ENCODE peak calls at places on chromosome 14, in four cellular contexts. One of them, this sample, is unnamed. For H3K4me1 and H3K9me3, the result is how much of the 10 kb centered on the place peaks cover.

GRCh38 chr14:103663506-103663905 is 34.5 kb downstream of the KLC1 start:
- DNase-seq in tibial artery: no peak
- DNase-seq in pancreas: no peak
- DNase-seq in PC-3: no peak
- DNase-seq in this sample: no peak

GRCh38 chr14:61640834-61641170 is 54.5 kb upstream of the HIF1A start:
- DNase-seq in tibial artery: no peak
- DNase-seq in pancreas: no peak
- DNase-seq in PC-3: no peak
- DNase-seq in this sample: no peak

GRCh38 chr14:26415618-26416123 is 182.2 kb downstream of the NOVA1 start:
- DNase-seq in tibial artery: peak
- DNase-seq in pancreas: no peak
- DNase-seq in PC-3: peak
- DNase-seq in this sample: no peak

GRCh38 chr14:57078054-57078453 is 190.7 kb downstream of the EXOC5 start:
- DNase-seq in tibial artery: no peak
- DNase-seq in pancreas: no peak
- DNase-seq in PC-3: no peak
- DNase-seq in this sample: no peak

GRCh38 chr14:100535287-100536131 is 51.7 kb downstream of the BEGAIN start:
- DNase-seq in tibial artery: peak
- DNase-seq in pancreas: peak
- DNase-seq in PC-3: no peak
- DNase-seq in this sample: no peak

GRCh38 chr14:64704145-64704742 is at the start of gene PLEKHG3:
- DNase-seq in tibial artery: peak
- DNase-seq in pancreas: peak
- DNase-seq in PC-3: peak
- DNase-seq in this sample: peak

GRCh38 chr14:63435204-63435603 is 108.0 kb downstream of the PPP2R5E start:
- DNase-seq in tibial artery: no peak
- DNase-seq in pancreas: no peak
- DNase-seq in PC-3: no peak
- DNase-seq in this sample: no peak

GRCh38 chr14:64825006-64825405 is 54.7 kb downstream of the SPTB start:
- DNase-seq in tibial artery: no peak
- DNase-seq in pancreas: no peak
- DNase-seq in PC-3: no peak
- DNase-seq in this sample: no peak

GRCh38 chr14:20262642-20263128 is 23.6 kb downstream of the OR11H4 start:
- DNase-seq in tibial artery: no peak
- DNase-seq in pancreas: no peak
- DNase-seq in PC-3: peak
- DNase-seq in this sample: peak

GRCh38 chr14:91228112-91229004 is 16.1 kb downstream of the GPR68 start:
- DNase-seq in tibial artery: no peak
- DNase-seq in pancreas: no peak
- DNase-seq in PC-3: peak
- DNase-seq in this sample: no peak

GRCh38 chr14:38867561-38868150 is 235.4 kb downstream of the SEC23A start:
- DNase-seq in tibial artery: peak
- DNase-seq in pancreas: peak
- DNase-seq in PC-3: peak
- DNase-seq in this sample: peak

GRCh38 chr14:37594916-37595808 is at the start of the genes FOXA1 and TTC6:
- DNase-seq in tibial artery: no peak
- DNase-seq in pancreas: peak
- DNase-seq in PC-3: peak
- DNase-seq in this sample: peak
- H3K4me3 ChIP-seq in tibial artery: peak
- H3K4me3 ChIP-seq in pancreas: peak
- H3K4me3 ChIP-seq in PC-3: peak
- H3K4me3 ChIP-seq in this sample: no peak

GRCh38 chr14:98859301-98859700 is 412.7 kb downstream of the BCL11B start:
- DNase-seq in tibial artery: no peak
- DNase-seq in pancreas: no peak
- DNase-seq in PC-3: no peak
- DNase-seq in this sample: no peak

GRCh38 chr14:98858561-98858960 is 413.4 kb downstream of the BCL11B start:
- DNase-seq in tibial artery: no peak
- DNase-seq in pancreas: no peak
- DNase-seq in PC-3: no peak
- DNase-seq in this sample: no peak

GRCh38 chr14:98855926-98856325 is 416.1 kb downstream of the BCL11B start:
- DNase-seq in tibial artery: no peak
- DNase-seq in pancreas: no peak
- DNase-seq in PC-3: no peak
- DNase-seq in this sample: no peak

GRCh38 chr14:98853063-98853729 is 418.8 kb downstream of the BCL11B start:
- DNase-seq in tibial artery: no peak
- DNase-seq in pancreas: no peak
- DNase-seq in PC-3: no peak
- DNase-seq in this sample: no peak

DNA sequence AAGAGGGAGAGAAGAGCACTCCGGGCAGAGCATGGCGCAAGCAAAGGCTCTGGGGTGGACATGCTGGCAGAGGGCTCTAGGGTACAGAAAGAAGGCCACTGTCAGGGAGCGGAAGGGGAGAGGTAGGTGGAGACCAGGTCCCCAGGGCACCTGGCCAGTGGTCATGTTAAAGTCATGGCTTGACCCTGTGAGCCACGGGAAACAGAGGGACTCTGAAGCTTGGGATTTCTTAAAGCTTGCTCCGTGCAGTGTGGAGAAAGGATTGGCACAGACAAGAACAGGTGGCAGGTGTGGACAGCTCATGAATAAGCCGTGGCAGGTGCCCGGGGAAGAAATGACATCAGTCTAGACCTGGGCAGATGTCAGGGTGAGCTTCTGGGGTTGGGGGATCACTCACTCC is 413.8 kb downstream of the BCL11B start:
- DNase-seq in tibial artery: no peak
- DNase-seq in pancreas: no peak
- DNase-seq in PC-3: no peak
- DNase-seq in this sample: no peak
- H3K4me1 ChIP-seq in tibial artery: under half
- H3K4me1 ChIP-seq in pancreas: under half
- H3K4me1 ChIP-seq in PC-3: under half
- H3K4me1 ChIP-seq in this sample: under half

GRCh38 chr14:24311837-24312615 is 724 bp downstream of the LTB4R start:
- DNase-seq in tibial artery: no peak
- DNase-seq in pancreas: no peak
- DNase-seq in PC-3: no peak
- DNase-seq in this sample: no peak

GRCh38 chr14:24314377-24315193 is 3.3 kb downstream of the LTB4R start:
- DNase-seq in tibial artery: no peak
- DNase-seq in pancreas: peak
- DNase-seq in PC-3: no peak
- DNase-seq in this sample: no peak

GRCh38 chr14:24315243-24315806 is 4.0 kb downstream of the LTB4R start:
- DNase-seq in tibial artery: no peak
- DNase-seq in pancreas: no peak
- DNase-seq in PC-3: no peak
- DNase-seq in this sample: no peak

GRCh38 chr14:24312736-24313507 is 1.6 kb downstream of the LTB4R start:
- DNase-seq in tibial artery: no peak
- DNase-seq in pancreas: peak
- DNase-seq in PC-3: no peak
- DNase-seq in this sample: no peak

DNA sequence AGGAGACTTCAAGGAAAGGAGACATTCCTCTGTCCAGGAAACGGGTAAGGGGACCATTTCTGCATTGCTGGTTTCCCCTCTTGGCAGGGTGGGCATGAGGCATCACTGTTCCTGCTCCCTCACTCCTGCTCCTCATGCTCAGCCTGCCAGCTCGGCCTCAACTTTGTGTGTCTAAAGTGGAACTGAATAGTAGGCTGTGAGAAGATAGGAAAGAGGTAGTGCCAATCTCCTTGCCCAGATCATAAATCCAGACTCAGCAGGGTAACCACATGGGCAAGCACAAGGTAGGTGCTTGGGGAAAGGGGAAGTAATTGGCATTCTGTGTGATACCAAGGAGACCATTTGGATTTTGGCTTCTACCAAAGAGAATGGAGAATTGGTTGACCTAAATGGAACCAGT is 2.6 kb downstream of the LTB4R start:
- DNase-seq in tibial artery: no peak
- DNase-seq in pancreas: peak
- DNase-seq in PC-3: no peak
- DNase-seq in this sample: no peak
- H3K9me3 ChIP-seq in tibial artery: under half
- H3K9me3 ChIP-seq in pancreas: under half
- H3K9me3 ChIP-seq in PC-3: under half
- H3K9me3 ChIP-seq in this sample: under half

GRCh38 chr14:73143003-73143402 is 6.7 kb downstream of the PSEN1 start:
- DNase-seq in tibial artery: no peak
- DNase-seq in pancreas: no peak
- DNase-seq in PC-3: no peak
- DNase-seq in this sample: no peak

GRCh38 chr14:73140924-73141323 is 4.6 kb downstream of the PSEN1 start:
- DNase-seq in tibial artery: no peak
- DNase-seq in pancreas: no peak
- DNase-seq in PC-3: no peak
- DNase-seq in this sample: no peak

GRCh38 chr14:73136387-73137221 is at the start of gene PSEN1:
- DNase-seq in tibial artery: peak
- DNase-seq in pancreas: peak
- DNase-seq in PC-3: peak
- DNase-seq in this sample: peak

GRCh38 chr14:73143617-73144016 is 7.3 kb downstream of the PSEN1 start:
- DNase-seq in tibial artery: no peak
- DNase-seq in pancreas: no peak
- DNase-seq in PC-3: no peak
- DNase-seq in this sample: no peak

GRCh38 chr14:73142216-73142615 is 5.9 kb downstream of the PSEN1 start:
- DNase-seq in tibial artery: no peak
- DNase-seq in pancreas: no peak
- DNase-seq in PC-3: no peak
- DNase-seq in this sample: no peak
- H3K4me3 ChIP-seq in tibial artery: no peak
- H3K4me3 ChIP-seq in pancreas: no peak
- H3K4me3 ChIP-seq in PC-3: no peak
- H3K4me3 ChIP-seq in this sample: no peak

GRCh38 chr14:35342160-35343010 is 50.2 kb downstream of the PSMA6 start:
- DNase-seq in tibial artery: peak
- DNase-seq in pancreas: no peak
- DNase-seq in PC-3: no peak
- DNase-seq in this sample: no peak
- H3K4me1 ChIP-seq in tibial artery: half or more
- H3K4me1 ChIP-seq in pancreas: under half
- H3K4me1 ChIP-seq in PC-3: under half
- H3K4me1 ChIP-seq in this sample: under half

GRCh38 chr14:105912641-105913180 is 386.3 kb downstream of the TMEM121 start:
- DNase-seq in tibial artery: no peak
- DNase-seq in pancreas: peak
- DNase-seq in PC-3: no peak
- DNase-seq in this sample: no peak

GRCh38 chr14:105913861-105914260 is 387.5 kb downstream of the TMEM121 start:
- DNase-seq in tibial artery: peak
- DNase-seq in pancreas: peak
- DNase-seq in PC-3: no peak
- DNase-seq in this sample: no peak

GRCh38 chr14:105911006-105911847 is 384.8 kb downstream of the TMEM121 start:
- DNase-seq in tibial artery: no peak
- DNase-seq in pancreas: peak
- DNase-seq in PC-3: no peak
- DNase-seq in this sample: no peak

GRCh38 chr14:105914738-105915385 is 388.5 kb downstream of the TMEM121 start:
- DNase-seq in tibial artery: peak
- DNase-seq in pancreas: peak
- DNase-seq in PC-3: no peak
- DNase-seq in this sample: no peak

DNA sequence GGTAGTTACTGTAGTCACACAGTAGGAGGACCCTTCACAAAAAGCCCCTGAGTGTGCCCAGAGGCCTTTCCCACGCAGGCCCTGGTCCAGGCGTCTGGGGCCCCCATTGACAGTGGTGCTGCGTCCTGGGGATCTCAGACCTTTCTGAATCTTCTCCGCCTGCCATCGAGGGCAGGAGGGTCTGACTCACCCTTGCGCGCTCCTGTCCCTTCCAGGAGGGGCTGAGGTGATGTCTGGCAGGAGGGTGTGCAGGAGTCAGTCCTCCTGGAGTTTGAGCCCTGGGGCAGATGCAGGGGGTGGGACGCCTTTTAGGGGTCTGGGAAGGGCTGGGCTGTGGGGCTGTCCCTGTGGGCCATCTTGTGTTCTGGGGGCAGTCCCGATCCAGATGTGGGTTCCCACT is 386.8 kb downstream of the TMEM121 start:
- DNase-seq in tibial artery: no peak
- DNase-seq in pancreas: peak
- DNase-seq in PC-3: no peak
- DNase-seq in this sample: no peak
- H3K9me3 ChIP-seq in tibial artery: under half
- H3K9me3 ChIP-seq in pancreas: under half
- H3K9me3 ChIP-seq in PC-3: under half
- H3K9me3 ChIP-seq in this sample: under half

GRCh38 chr14:55107766-55108554 is 21.1 kb upstream of the LGALS3 start:
- DNase-seq in tibial artery: peak
- DNase-seq in pancreas: peak
- DNase-seq in PC-3: peak
- DNase-seq in this sample: peak
- H3K4me3 ChIP-seq in tibial artery: no peak
- H3K4me3 ChIP-seq in pancreas: no peak
- H3K4me3 ChIP-seq in PC-3: no peak
- H3K4me3 ChIP-seq in this sample: no peak

DNA sequence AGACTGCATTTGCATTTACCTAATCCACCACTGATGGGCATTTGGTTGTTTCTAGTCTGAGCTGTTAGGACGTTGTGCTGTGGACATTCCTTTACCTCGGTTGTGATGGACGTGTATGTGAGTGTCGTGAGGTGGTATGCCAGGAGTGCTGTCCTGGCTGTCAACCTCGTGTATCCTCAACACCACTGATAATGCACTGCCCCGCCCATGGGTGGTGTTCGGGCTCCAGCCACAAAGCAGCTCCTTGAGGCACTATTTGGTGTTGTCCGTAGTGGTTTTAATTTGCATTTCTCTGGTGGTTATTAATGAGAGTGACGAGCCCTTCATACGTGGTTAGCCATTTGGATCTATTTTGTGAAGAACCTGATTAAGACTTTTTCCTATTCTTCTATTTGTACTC is 87.6 kb downstream of the PPP2R5C start:
- DNase-seq in tibial artery: no peak
- DNase-seq in pancreas: no peak
- DNase-seq in PC-3: no peak
- DNase-seq in this sample: no peak
- H3K4me1 ChIP-seq in tibial artery: under half
- H3K4me1 ChIP-seq in pancreas: under half
- H3K4me1 ChIP-seq in PC-3: under half
- H3K4me1 ChIP-seq in this sample: under half

GRCh38 chr14:53137559-53137958 is 15.6 kb downstream of the DDHD1 start:
- DNase-seq in tibial artery: no peak
- DNase-seq in pancreas: no peak
- DNase-seq in PC-3: no peak
- DNase-seq in this sample: no peak
- H3K9me3 ChIP-seq in tibial artery: under half
- H3K9me3 ChIP-seq in pancreas: under half
- H3K9me3 ChIP-seq in PC-3: under half
- H3K9me3 ChIP-seq in this sample: under half

This sample was measured in BE2C.